ENCODE peak calls at places on chromosomes 16 and 17, in nine cellular contexts. Y, I, A, E, G, Z, T, X and P are unnamed samples.

GRCh38 chr17:60534010-60534555 is 8.0 kb upstream of the APPBP2 start:
- DNase-seq in Y (no peak), I (no peak), A (no peak), E (no peak), G (peak), Z (no peak), T (no peak), X (no peak), P (no peak)

GRCh38 chr17:73604476-73604875 is 39.8 kb downstream of the SDK2 start:
- DNase-seq in Y (no peak), I (no peak), A (no peak), E (no peak), G (no peak), Z (no peak), T (no peak), X (no peak), P (no peak)

GRCh38 chr17:72295916-72296315 is 175.1 kb downstream of the SOX9 start:
- DNase-seq in Y (no peak), I (no peak), A (no peak), E (no peak), G (peak), Z (no peak), T (no peak), X (no peak), P (no peak)

GRCh38 chr17:58268774-58269556 is 11.8 kb downstream of the MPO start:
- DNase-seq in Y (no peak), I (no peak), A (no peak), E (no peak), G (no peak), Z (no peak), T (no peak), X (no peak), P (no peak)

GRCh38 chr17:80826955-80827645 is 164.5 kb upstream of the CHMP6 start:
- DNase-seq in Y (peak), I (peak), A (no peak), E (no peak), G (peak), Z (peak), T (peak), X (peak), P (peak)

GRCh38 chr16:3171181-3171854 is 16.7 kb upstream of the OR1F1 start:
- DNase-seq in Y (no peak), I (no peak), A (no peak), E (no peak), G (no peak), Z (peak), T (no peak), X (no peak), P (no peak)

GRCh38 chr17:63700528-63701441 is 860 bp upstream of the LIMD2 start:
- DNase-seq in Y (peak), I (no peak), A (no peak), E (peak), G (peak), Z (peak), T (no peak), X (no peak), P (peak)

GRCh38 chr17:73028311-73028755 is 64.2 kb downstream of the SLC39A11 start:
- DNase-seq in Y (peak), I (no peak), A (no peak), E (no peak), G (peak), Z (no peak), T (no peak), X (no peak), P (no peak)

GRCh38 chr16:25228372-25228771 is 11.6 kb downstream of the AQP8 start:
- DNase-seq in Y (no peak), I (no peak), A (no peak), E (no peak), G (no peak), Z (no peak), T (no peak), X (no peak), P (no peak)

GRCh38 chr16:10780628-10781027 is 37.0 kb downstream of the NUBP1 start:
- DNase-seq in Y (no peak), I (no peak), A (no peak), E (no peak), G (no peak), Z (no peak), T (no peak), X (no peak), P (no peak)

GRCh38 chr16:78464833-78465232 is 365.4 kb downstream of the WWOX start:
- DNase-seq in Y (no peak), I (no peak), A (no peak), E (no peak), G (no peak), Z (no peak), T (no peak), X (no peak), P (no peak)

GRCh38 chr17:47846741-47847340 is 4.1 kb downstream of the SP6 start:
- DNase-seq in Y (no peak), I (no peak), A (no peak), E (no peak), G (no peak), Z (peak), T (no peak), X (no peak), P (no peak)

GRCh38 chr17:47850373-47850691 is 631 bp downstream of the SP6 start:
- DNase-seq in Y (no peak), I (peak), A (no peak), E (no peak), G (no peak), Z (no peak), T (no peak), X (no peak), P (no peak)

GRCh38 chr17:47848198-47848513 is 2.8 kb downstream of the SP6 start:
- DNase-seq in Y (no peak), I (no peak), A (no peak), E (no peak), G (no peak), Z (peak), T (no peak), X (no peak), P (no peak)

GRCh38 chr17:47844814-47845453 is 3.9 kb upstream of the SCRN2 start:
- DNase-seq in Y (peak), I (peak), A (no peak), E (no peak), G (peak), Z (no peak), T (peak), X (no peak), P (no peak)

GRCh38 chr17:47847341-47848197 is 3.4 kb downstream of the SP6 start:
- DNase-seq in Y (no peak), I (no peak), A (no peak), E (no peak), G (no peak), Z (peak), T (no peak), X (no peak), P (no peak)
- TF ChIP-seq CTCF in Y (peak), I (peak), A (no peak), E (peak), G (peak), Z (peak), T (peak), X (no peak), P (peak)

DNA sequence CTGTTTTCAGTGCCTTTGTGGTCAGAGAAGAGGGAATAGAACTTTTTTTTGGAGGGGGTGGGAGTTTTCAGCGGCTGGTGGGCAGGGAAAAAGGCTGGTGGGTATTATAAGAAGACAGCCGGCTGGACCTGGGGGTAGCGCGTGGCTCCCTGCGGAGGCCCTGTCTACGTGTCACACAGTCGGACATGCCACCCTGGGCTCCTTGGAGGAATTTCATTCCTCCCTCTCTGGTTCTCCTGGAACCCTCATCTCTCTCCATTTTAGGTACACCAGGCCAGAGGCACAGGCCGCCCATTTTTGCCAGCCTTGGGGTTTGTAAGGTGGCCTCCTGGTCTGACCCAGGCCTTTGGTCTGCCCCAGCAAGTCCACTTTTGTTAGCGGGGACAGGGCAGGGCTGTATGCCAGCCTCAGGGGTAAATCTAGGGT is 908 bp downstream of the FKBP10 start:
- DNase-seq in Y (no peak), I (no peak), A (no peak), E (no peak), G (no peak), Z (no peak), T (no peak), X (no peak), P (no peak)
- TF ChIP-seq CTCF in Y (no peak), I (no peak), A (no peak), E (no peak), G (no peak), Z (no peak), T (no peak), X (no peak), P (no peak)

DNA sequence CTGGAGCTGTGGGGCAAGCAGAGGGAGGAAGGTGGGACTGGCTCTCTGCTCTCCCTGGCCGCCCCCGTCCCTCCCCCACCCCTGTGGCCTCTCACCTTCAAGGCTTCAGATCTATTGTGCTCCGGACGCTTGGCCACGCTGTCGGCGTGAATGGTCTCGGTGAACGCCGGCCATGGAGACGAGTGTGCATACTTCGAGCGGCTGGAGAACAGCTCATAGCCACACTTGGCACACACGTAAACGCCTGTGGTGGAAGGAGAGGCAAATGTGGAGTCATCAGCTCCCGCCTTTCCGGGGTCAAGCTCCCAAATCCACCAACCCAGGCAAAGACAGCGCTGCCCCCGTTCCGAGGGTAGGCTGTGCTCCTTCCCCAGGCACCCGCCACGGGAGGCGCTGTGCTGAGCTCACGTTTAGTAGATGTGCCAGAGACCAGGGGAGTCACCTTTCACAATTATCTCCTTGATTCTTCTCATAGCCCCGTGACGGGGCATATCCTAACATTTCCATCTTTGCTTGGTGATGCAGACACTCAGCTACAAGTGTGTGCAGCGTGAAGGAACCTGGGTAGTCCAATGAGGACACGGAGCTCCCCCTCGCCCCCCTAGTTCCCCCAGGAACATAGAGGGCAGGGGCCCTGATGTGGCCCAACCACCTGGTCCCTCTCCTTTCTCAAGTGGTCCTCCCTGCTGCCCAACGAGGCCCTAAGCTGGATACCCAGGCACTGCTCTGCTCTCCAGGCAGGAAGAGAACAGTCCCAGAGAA is 1.7 kb downstream of the MSRB1 start:
- DNase-seq in Y (peak), I (no peak), A (peak), E (no peak), G (no peak), Z (peak), T (no peak), X (no peak), P (peak)
- TF ChIP-seq CTCF in Y (peak), I (peak), A (no peak), E (no peak), G (peak), Z (peak), T (peak), X (no peak), P (peak)

GRCh38 chr17:82821554-82821953 is 18.3 kb downstream of the ZNF750 start:
- DNase-seq in Y (no peak), I (no peak), A (no peak), E (no peak), G (no peak), Z (no peak), T (no peak), X (no peak), P (no peak)
- TF ChIP-seq CTCF in Y (no peak), I (no peak), A (no peak), E (no peak), G (no peak), Z (no peak), T (no peak), X (no peak), P (no peak)

GRCh38 chr16:1828645-1829410 is 1.8 kb downstream of the FAHD1 start:
- DNase-seq in Y (no peak), I (no peak), A (peak), E (no peak), G (no peak), Z (no peak), T (no peak), X (no peak), P (no peak)
- TF ChIP-seq CTCF in Y (no peak), I (no peak), A (no peak), E (no peak), G (no peak), Z (no peak), T (no peak), X (no peak), P (no peak)

GRCh38 chr16:50611332-50611934 is 63.2 kb downstream of the NKD1 start:
- DNase-seq in Y (no peak), I (peak), A (no peak), E (no peak), G (peak), Z (no peak), T (no peak), X (no peak), P (no peak)
- TF ChIP-seq CTCF in Y (no peak), I (no peak), A (no peak), E (no peak), G (no peak), Z (no peak), T (no peak), X (no peak), P (no peak)

GRCh38 chr17:7004398-7005253 is 7.8 kb upstream of the RNASEK start:
- DNase-seq in Y (peak), I (peak), A (peak), E (no peak), G (peak), Z (peak), T (peak), X (no peak), P (peak)

GRCh38 chr17:7003745-7004144 is 7.9 kb downstream of the ALOX12 start:
- DNase-seq in Y (no peak), I (no peak), A (no peak), E (no peak), G (no peak), Z (no peak), T (no peak), X (no peak), P (no peak)

GRCh38 chr17:7002288-7003047 is 6.6 kb downstream of the ALOX12 start:
- DNase-seq in Y (no peak), I (no peak), A (no peak), E (no peak), G (no peak), Z (no peak), T (no peak), X (no peak), P (no peak)

GRCh38 chr17:6998855-6999508 is 3.1 kb downstream of the ALOX12 start:
- DNase-seq in Y (no peak), I (no peak), A (no peak), E (no peak), G (no peak), Z (no peak), T (no peak), X (no peak), P (no peak)

GRCh38 chr17:7001562-7001961 is 5.7 kb downstream of the ALOX12 start:
- DNase-seq in Y (peak), I (no peak), A (no peak), E (no peak), G (no peak), Z (peak), T (no peak), X (no peak), P (no peak)
- TF ChIP-seq CTCF in Y (peak), I (peak), A (no peak), E (no peak), G (peak), Z (peak), T (peak), X (peak), P (peak)